ENCODE peak calls at places on chromosomes 1 and 21, in eight cellular contexts. U, T, E, F, B, I, C and R are unnamed samples.
A peak's percentile ranks its signal among the peaks of the same experiment; 100 is the strongest.

GRCh38 chr1:110673197-110673701 is 1.5 kb downstream of the KCNA3 start:
- DNase-seq in U (no peak), T (no peak), E (no peak), F (no peak), B (no peak), I (no peak), C (no peak), R (peak; percentile 19)

GRCh38 chr1:25723250-25723880 is 76.6 kb upstream of the SELENON start:
- DNase-seq in U (no peak), T (no peak), E (no peak), F (no peak), B (no peak), I (no peak), C (no peak), R (no peak)

GRCh38 chr1:147600119-147601111 is 59.1 kb downstream of the BCL9 start:
- DNase-seq in U (peak; percentile 71), T (peak; percentile 15), E (peak; percentile 62), F (no peak), B (peak; percentile 35), I (no peak), C (no peak), R (no peak)

GRCh38 chr1:101105877-101106276 is 80.3 kb upstream of the DPH5 start:
- DNase-seq in U (peak; percentile 57), T (no peak), E (peak; percentile 49), F (no peak), B (peak; percentile 54), I (no peak), C (no peak), R (no peak)

GRCh38 chr1:54671985-54672608 is 30.5 kb downstream of the MROH7 start:
- DNase-seq in U (peak; percentile 70), T (peak; percentile 38), E (peak; percentile 64), F (no peak), B (peak; percentile 55), I (peak; percentile 73), C (peak; percentile 50), R (peak; percentile 63)

GRCh38 chr21:32088471-32088870 is 190.4 kb downstream of the MIS18A start:
- DNase-seq in U (no peak), T (no peak), E (no peak), F (no peak), B (no peak), I (no peak), C (no peak), R (no peak)

GRCh38 chr1:40303051-40303771 is 13.9 kb downstream of the COL9A2 start:
- DNase-seq in U (no peak), T (no peak), E (no peak), F (no peak), B (no peak), I (no peak), C (no peak), R (no peak)

GRCh38 chr1:91693542-91693941 is 192.4 kb downstream of the TGFBR3 start:
- DNase-seq in U (peak; percentile 89), T (no peak), E (peak; percentile 43), F (no peak), B (peak; percentile 21), I (no peak), C (no peak), R (no peak)